ENCODE peak calls at places on chromosomes 12 and 14, in nine cellular contexts. One of them, this sample, is unnamed. For H3K4me1, the result is how much of the 10 kb centered on the place peaks cover.

GRCh38 chr12:12007001-12007712 is 63.6 kb upstream of the BCL2L14 start:
- DNase-seq in psoas muscle: no peak
- DNase-seq in CD8-positive, alpha-beta T cell: no peak
- DNase-seq in NT2/D1: no peak
- DNase-seq in aorta: no peak
- DNase-seq in mesendoderm: no peak
- DNase-seq in tibial artery: no peak
- DNase-seq in hepatocyte: no peak
- DNase-seq in upper lobe of right lung: no peak
- DNase-seq in this sample: no peak

GRCh38 chr12:125015680-125016310 is 22.4 kb downstream of the BRI3BP start:
- DNase-seq in tibial artery: no peak
- DNase-seq in NT2/D1: no peak
- DNase-seq in upper lobe of right lung: no peak
- DNase-seq in psoas muscle: no peak
- DNase-seq in CD8-positive, alpha-beta T cell: no peak
- DNase-seq in aorta: peak
- DNase-seq in mesendoderm: no peak
- DNase-seq in hepatocyte: no peak
- DNase-seq in this sample: no peak

GRCh38 chr12:89880695-89881350 is 172.2 kb upstream of the ATP2B1 start:
- DNase-seq in upper lobe of right lung: no peak
- DNase-seq in hepatocyte: no peak
- DNase-seq in mesendoderm: no peak
- DNase-seq in CD8-positive, alpha-beta T cell: peak
- DNase-seq in aorta: peak
- DNase-seq in psoas muscle: no peak
- DNase-seq in tibial artery: no peak
- DNase-seq in NT2/D1: no peak
- DNase-seq in this sample: no peak

GRCh38 chr12:12200363-12200762 is 66.5 kb downstream of the LRP6 start:
- DNase-seq in CD8-positive, alpha-beta T cell: no peak
- DNase-seq in NT2/D1: no peak
- DNase-seq in hepatocyte: no peak
- DNase-seq in mesendoderm: no peak
- DNase-seq in upper lobe of right lung: no peak
- DNase-seq in aorta: no peak
- DNase-seq in tibial artery: no peak
- DNase-seq in psoas muscle: no peak
- DNase-seq in this sample: no peak

GRCh38 chr14:57492859-57493258 is 798 bp downstream of the CCDC198 start:
- DNase-seq in upper lobe of right lung: no peak
- DNase-seq in NT2/D1: no peak
- DNase-seq in hepatocyte: peak
- DNase-seq in aorta: no peak
- DNase-seq in mesendoderm: peak
- DNase-seq in psoas muscle: no peak
- DNase-seq in tibial artery: no peak
- DNase-seq in CD8-positive, alpha-beta T cell: no peak
- DNase-seq in this sample: no peak

GRCh38 chr14:54796961-54797360 is 105.7 kb downstream of the GCH1 start:
- DNase-seq in NT2/D1: no peak
- DNase-seq in CD8-positive, alpha-beta T cell: no peak
- DNase-seq in aorta: no peak
- DNase-seq in hepatocyte: no peak
- DNase-seq in mesendoderm: no peak
- DNase-seq in psoas muscle: no peak
- DNase-seq in tibial artery: no peak
- DNase-seq in upper lobe of right lung: no peak
- DNase-seq in this sample: no peak

GRCh38 chr12:92476844-92477243 is 225.9 kb upstream of the PLEKHG7 start:
- DNase-seq in psoas muscle: no peak
- DNase-seq in tibial artery: no peak
- DNase-seq in CD8-positive, alpha-beta T cell: no peak
- DNase-seq in hepatocyte: no peak
- DNase-seq in NT2/D1: no peak
- DNase-seq in upper lobe of right lung: no peak
- DNase-seq in mesendoderm: no peak
- DNase-seq in aorta: no peak
- DNase-seq in this sample: no peak

GRCh38 chr12:89179245-89179644 is 173.1 kb downstream of the DUSP6 start:
- DNase-seq in upper lobe of right lung: no peak
- DNase-seq in psoas muscle: no peak
- DNase-seq in mesendoderm: no peak
- DNase-seq in tibial artery: no peak
- DNase-seq in aorta: no peak
- DNase-seq in CD8-positive, alpha-beta T cell: no peak
- DNase-seq in NT2/D1: no peak
- DNase-seq in hepatocyte: no peak
- DNase-seq in this sample: no peak

GRCh38 chr14:34498684-34499412 is 36.8 kb upstream of the SPTSSA start:
- DNase-seq in upper lobe of right lung: no peak
- DNase-seq in psoas muscle: no peak
- DNase-seq in aorta: no peak
- DNase-seq in tibial artery: no peak
- DNase-seq in hepatocyte: no peak
- DNase-seq in CD8-positive, alpha-beta T cell: no peak
- DNase-seq in NT2/D1: no peak
- DNase-seq in mesendoderm: peak
- DNase-seq in this sample: no peak

GRCh38 chr14:63647696-63648410 is 6.2 kb upstream of the WDR89 start:
- DNase-seq in tibial artery: no peak
- DNase-seq in upper lobe of right lung: no peak
- DNase-seq in mesendoderm: peak
- DNase-seq in CD8-positive, alpha-beta T cell: no peak
- DNase-seq in NT2/D1: no peak
- DNase-seq in hepatocyte: no peak
- DNase-seq in aorta: no peak
- DNase-seq in psoas muscle: no peak
- DNase-seq in this sample: no peak

GRCh38 chr14:32708134-32708533 is 230.5 kb upstream of the NPAS3 start:
- DNase-seq in hepatocyte: no peak
- DNase-seq in aorta: no peak
- DNase-seq in mesendoderm: no peak
- DNase-seq in NT2/D1: no peak
- DNase-seq in tibial artery: no peak
- DNase-seq in upper lobe of right lung: no peak
- DNase-seq in psoas muscle: no peak
- DNase-seq in CD8-positive, alpha-beta T cell: no peak
- DNase-seq in this sample: no peak

GRCh38 chr12:63294327-63294632 is 143.3 kb upstream of the AVPR1A start:
- DNase-seq in CD8-positive, alpha-beta T cell: no peak
- DNase-seq in hepatocyte: peak
- DNase-seq in psoas muscle: no peak
- DNase-seq in mesendoderm: peak
- DNase-seq in NT2/D1: peak
- DNase-seq in aorta: no peak
- DNase-seq in tibial artery: no peak
- DNase-seq in upper lobe of right lung: no peak
- DNase-seq in this sample: no peak

GRCh38 chr12:20527396-20528154 is 159.2 kb downstream of the PDE3A start:
- DNase-seq in mesendoderm: no peak
- DNase-seq in CD8-positive, alpha-beta T cell: no peak
- DNase-seq in hepatocyte: peak
- DNase-seq in NT2/D1: no peak
- DNase-seq in psoas muscle: no peak
- DNase-seq in tibial artery: no peak
- DNase-seq in aorta: no peak
- DNase-seq in upper lobe of right lung: no peak
- DNase-seq in this sample: no peak

GRCh38 chr12:126218697-126219096 is 1153.5 kb downstream of the AACS start:
- DNase-seq in hepatocyte: no peak
- DNase-seq in upper lobe of right lung: no peak
- DNase-seq in CD8-positive, alpha-beta T cell: no peak
- DNase-seq in mesendoderm: no peak
- DNase-seq in aorta: no peak
- DNase-seq in tibial artery: no peak
- DNase-seq in NT2/D1: no peak
- DNase-seq in psoas muscle: no peak
- DNase-seq in this sample: no peak

GRCh38 chr12:126228936-126229335 is 1163.7 kb downstream of the AACS start:
- DNase-seq in tibial artery: no peak
- DNase-seq in aorta: no peak
- DNase-seq in upper lobe of right lung: no peak
- DNase-seq in hepatocyte: no peak
- DNase-seq in NT2/D1: no peak
- DNase-seq in mesendoderm: no peak
- DNase-seq in psoas muscle: no peak
- DNase-seq in CD8-positive, alpha-beta T cell: no peak
- DNase-seq in this sample: no peak

GRCh38 chr12:126219654-126220279 is 1154.5 kb downstream of the AACS start:
- DNase-seq in hepatocyte: no peak
- DNase-seq in NT2/D1: no peak
- DNase-seq in CD8-positive, alpha-beta T cell: no peak
- DNase-seq in tibial artery: no peak
- DNase-seq in aorta: no peak
- DNase-seq in upper lobe of right lung: no peak
- DNase-seq in mesendoderm: no peak
- DNase-seq in psoas muscle: no peak
- DNase-seq in this sample: no peak

GRCh38 chr12:126219139-126219538 is 1153.9 kb downstream of the AACS start:
- DNase-seq in NT2/D1: no peak
- DNase-seq in tibial artery: no peak
- DNase-seq in psoas muscle: no peak
- DNase-seq in CD8-positive, alpha-beta T cell: no peak
- DNase-seq in hepatocyte: no peak
- DNase-seq in upper lobe of right lung: no peak
- DNase-seq in mesendoderm: no peak
- DNase-seq in aorta: no peak
- DNase-seq in this sample: no peak

DNA sequence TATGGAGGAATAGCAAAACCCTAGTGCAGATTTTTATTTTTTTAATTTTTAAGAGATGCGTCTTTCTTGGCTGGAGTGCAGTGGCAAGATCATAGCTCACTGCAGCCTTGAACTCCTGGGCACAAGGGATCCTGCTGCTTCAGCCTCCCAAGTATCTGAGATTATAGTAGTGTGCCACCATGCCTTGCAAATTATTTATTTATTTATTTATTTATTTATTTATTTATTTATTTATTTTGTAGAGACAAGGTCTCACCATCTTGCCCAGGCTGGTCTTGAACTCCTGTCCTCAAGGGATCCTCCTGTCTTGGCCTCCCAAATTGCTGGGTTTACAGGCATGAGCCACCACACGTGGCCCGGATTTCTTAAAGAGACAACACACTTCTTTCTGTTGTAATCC is 1158.8 kb downstream of the AACS start:
- DNase-seq in hepatocyte: no peak
- DNase-seq in CD8-positive, alpha-beta T cell: no peak
- DNase-seq in upper lobe of right lung: no peak
- DNase-seq in psoas muscle: no peak
- DNase-seq in NT2/D1: no peak
- DNase-seq in aorta: no peak
- DNase-seq in mesendoderm: no peak
- DNase-seq in tibial artery: no peak
- DNase-seq in this sample: no peak
- H3K4me3 ChIP-seq in hepatocyte: no peak
- H3K4me3 ChIP-seq in CD8-positive, alpha-beta T cell: no peak
- H3K4me3 ChIP-seq in upper lobe of right lung: no peak
- H3K4me3 ChIP-seq in psoas muscle: no peak
- H3K4me3 ChIP-seq in NT2/D1: no peak
- H3K4me3 ChIP-seq in aorta: no peak
- H3K4me3 ChIP-seq in mesendoderm: no peak
- H3K4me3 ChIP-seq in tibial artery: no peak
- H3K4me3 ChIP-seq in this sample: no peak

DNA sequence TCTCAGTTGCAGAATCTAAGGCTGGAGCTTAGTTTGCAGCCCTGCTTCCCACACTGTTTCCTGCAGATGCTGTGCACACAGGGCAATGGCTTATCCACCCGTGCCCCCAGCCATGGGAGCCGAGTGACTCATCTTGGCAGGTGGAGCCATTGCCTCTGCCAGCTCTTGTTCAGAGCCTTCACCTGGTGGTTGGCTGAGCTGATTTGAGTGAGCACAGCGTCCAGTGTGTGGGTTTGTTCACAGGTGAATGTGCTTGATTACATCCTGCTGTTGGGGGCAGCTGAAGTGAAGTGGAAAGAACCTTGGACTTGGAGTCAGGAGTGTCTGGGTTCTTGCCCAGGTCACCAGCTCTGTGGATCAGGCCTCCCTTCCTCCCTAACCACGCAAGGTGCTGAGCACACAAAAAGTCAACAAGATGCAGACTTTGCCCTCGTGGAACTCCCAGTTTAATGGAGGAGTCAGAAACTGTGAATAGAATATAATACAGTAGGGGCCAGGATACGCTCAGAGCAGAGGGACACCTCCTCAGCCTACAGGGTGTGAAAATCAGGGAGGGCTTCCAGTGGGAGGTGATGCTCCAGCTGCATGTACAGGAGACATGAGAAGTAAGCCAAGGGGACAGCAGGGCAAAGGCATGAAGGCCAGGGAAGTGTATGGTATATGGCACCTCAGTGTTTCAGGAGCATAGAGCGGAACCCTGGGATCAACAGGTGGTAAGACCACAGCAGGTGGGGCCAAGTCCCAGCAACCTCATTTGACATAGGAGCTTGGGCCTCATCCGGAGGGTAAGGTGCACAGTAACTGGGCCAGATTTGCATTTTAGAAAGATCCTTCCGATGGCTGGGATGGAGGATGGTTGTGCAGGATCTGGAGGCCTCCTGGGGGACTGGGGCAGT is 22.8 kb downstream of the JDP2 start:
- DNase-seq in upper lobe of right lung: no peak
- DNase-seq in NT2/D1: no peak
- DNase-seq in psoas muscle: peak
- DNase-seq in hepatocyte: peak
- DNase-seq in tibial artery: no peak
- DNase-seq in aorta: peak
- DNase-seq in CD8-positive, alpha-beta T cell: no peak
- DNase-seq in mesendoderm: no peak
- DNase-seq in this sample: peak
- H3K4me1 ChIP-seq in upper lobe of right lung: half or more
- H3K4me1 ChIP-seq in NT2/D1: under half
- H3K4me1 ChIP-seq in psoas muscle: half or more
- H3K4me1 ChIP-seq in hepatocyte: half or more
- H3K4me1 ChIP-seq in tibial artery: half or more
- H3K4me1 ChIP-seq in aorta: under half
- H3K4me1 ChIP-seq in CD8-positive, alpha-beta T cell: under half
- H3K4me1 ChIP-seq in mesendoderm: under half
- H3K4me1 ChIP-seq in this sample: half or more

GRCh38 chr14:91374287-91374880 is 43.2 kb downstream of the CCDC88C start:
- DNase-seq in aorta: no peak
- DNase-seq in upper lobe of right lung: no peak
- DNase-seq in psoas muscle: no peak
- DNase-seq in CD8-positive, alpha-beta T cell: no peak
- DNase-seq in hepatocyte: no peak
- DNase-seq in mesendoderm: no peak
- DNase-seq in NT2/D1: no peak
- DNase-seq in tibial artery: no peak
- DNase-seq in this sample: no peak
- H3K4me3 ChIP-seq in aorta: no peak
- H3K4me3 ChIP-seq in upper lobe of right lung: no peak
- H3K4me3 ChIP-seq in psoas muscle: no peak
- H3K4me3 ChIP-seq in CD8-positive, alpha-beta T cell: peak
- H3K4me3 ChIP-seq in hepatocyte: no peak
- H3K4me3 ChIP-seq in mesendoderm: no peak
- H3K4me3 ChIP-seq in NT2/D1: no peak
- H3K4me3 ChIP-seq in tibial artery: no peak
- H3K4me3 ChIP-seq in this sample: no peak

DNA sequence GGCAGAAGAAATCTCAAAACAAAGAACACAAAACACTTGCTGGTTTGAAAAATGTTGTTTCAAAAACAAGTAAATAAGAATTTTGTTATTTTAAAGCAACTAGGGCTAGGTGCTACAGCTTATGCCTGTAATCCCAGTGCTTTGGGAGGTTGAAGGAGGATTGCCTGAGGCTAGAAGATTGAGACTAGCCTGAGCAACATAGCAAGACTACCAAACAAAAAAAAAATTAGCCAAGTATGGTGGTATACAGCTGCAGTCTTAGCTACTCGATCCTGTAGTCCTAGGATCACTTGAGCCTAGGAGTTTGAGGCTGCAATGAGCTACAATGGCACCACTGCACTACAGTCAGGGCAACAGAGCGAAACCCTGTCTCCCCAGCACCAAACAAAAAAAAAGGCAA is 32.6 kb upstream of the MTERF2 start:
- DNase-seq in CD8-positive, alpha-beta T cell: no peak
- DNase-seq in tibial artery: no peak
- DNase-seq in hepatocyte: no peak
- DNase-seq in mesendoderm: no peak
- DNase-seq in upper lobe of right lung: no peak
- DNase-seq in aorta: no peak
- DNase-seq in NT2/D1: no peak
- DNase-seq in psoas muscle: no peak
- DNase-seq in this sample: no peak
- H3K4me1 ChIP-seq in CD8-positive, alpha-beta T cell: under half
- H3K4me1 ChIP-seq in tibial artery: under half
- H3K4me1 ChIP-seq in hepatocyte: under half
- H3K4me1 ChIP-seq in mesendoderm: under half
- H3K4me1 ChIP-seq in upper lobe of right lung: under half
- H3K4me1 ChIP-seq in aorta: under half
- H3K4me1 ChIP-seq in NT2/D1: under half
- H3K4me1 ChIP-seq in psoas muscle: under half
- H3K4me1 ChIP-seq in this sample: under half

This sample was measured in heart left ventricle.